ENCODE peak calls at places on chromosome 6, in ten cellular contexts. F is activated naive CD8-positive, alpha-beta T cell treated with anti-CD3 and anti-CD28 coated beads for 36 hours; H is epithelial cell of prostate; Y is NCI-H1694; A is CD8-positive, alpha-beta memory T cell; U is kidney epithelial cell; T is pancreas; M is right cardiac atrium; W is NCI-H2081; Q is NCI-H226. S is an unnamed sample.
A peak's percentile ranks its signal among the peaks of the same experiment; 100 is the strongest.

GRCh38 chr6:28351493-28351925 is 1.8 kb downstream of the ZKSCAN3 start:
- DNase-seq in U (no peak), Y (no peak), T (no peak), M (no peak), H (no peak), A (no peak), Q (no peak), F (no peak), W (no peak), S (no peak)

GRCh38 chr6:157045831-157046454 is 268.8 kb downstream of the ARID1B start:
- DNase-seq in Y (no peak), M (no peak), A (no peak), T (no peak), Q (peak; percentile 46), U (no peak), W (peak; percentile 42), F (no peak), H (no peak), S (peak; percentile 46)

GRCh38 chr6:109183109-109183508 is 87.8 kb downstream of the CEP57L1 start:
- DNase-seq in W (no peak), H (no peak), Y (no peak), M (no peak), F (no peak), T (no peak), U (no peak), A (no peak), Q (no peak), S (no peak)

GRCh38 chr6:118708736-118709135 is 57.3 kb upstream of the CEP85L start:
- DNase-seq in Q (peak; percentile 39), H (peak; percentile 51), F (no peak), T (no peak), M (no peak), Y (no peak), U (no peak), W (no peak), A (no peak), S (no peak)

GRCh38 chr6:152226119-152226518 is 411.0 kb downstream of the SYNE1 start:
- DNase-seq in T (no peak), W (no peak), F (no peak), Q (no peak), U (no peak), H (no peak), Y (no peak), A (no peak), M (no peak), S (no peak)

GRCh38 chr6:72078096-72078495 is 191.7 kb downstream of the RIMS1 start:
- DNase-seq in M (no peak), H (no peak), A (no peak), U (no peak), F (no peak), Q (no peak), W (peak; percentile 29), T (no peak), Y (no peak), S (no peak)

GRCh38 chr6:26420607-26421235 is 18.6 kb downstream of the BTN3A1 start:
- DNase-seq in U (no peak), F (no peak), Q (no peak), T (no peak), A (no peak), Y (no peak), W (peak; percentile 4), H (no peak), M (no peak), S (peak; percentile 56)

GRCh38 chr6:152897807-152898399 is 84.9 kb downstream of the FBXO5 start:
- DNase-seq in H (no peak), Q (peak; percentile 28), W (peak; percentile 18), M (peak; percentile 75), U (no peak), A (peak; percentile 43), Y (peak; percentile 43), T (peak; percentile 71), F (peak; percentile 67), S (peak; percentile 81)

GRCh38 chr6:160160450-160160849 is 38.8 kb downstream of the SLC22A1 start:
- DNase-seq in U (no peak), W (no peak), Y (no peak), H (no peak), M (no peak), F (no peak), T (no peak), A (no peak), Q (no peak), S (no peak)

GRCh38 chr6:137465378-137466009 is 28.7 kb downstream of the OLIG3 start:
- DNase-seq in H (no peak), T (no peak), U (no peak), M (no peak), W (no peak), Q (no peak), F (no peak), A (no peak), Y (no peak), S (no peak)

GRCh38 chr6:129555206-129555832 is 154.7 kb downstream of the ARHGAP18 start:
- DNase-seq in Q (peak; percentile 68), W (no peak), F (no peak), U (no peak), A (no peak), Y (no peak), T (no peak), H (no peak), M (no peak), S (no peak)

GRCh38 chr6:39824030-39824926 is 32.1 kb downstream of the DAAM2 start:
- DNase-seq in H (no peak), A (no peak), W (peak; percentile 16), F (no peak), Y (no peak), U (no peak), T (no peak), Q (no peak), M (no peak), S (no peak)

GRCh38 chr6:166005401-166005845 is 162.2 kb downstream of the TBXT start:
- DNase-seq in M (peak; percentile 89), W (no peak), Y (no peak), Q (no peak), T (peak; percentile 67), A (no peak), H (no peak), F (no peak), U (no peak), S (no peak)

GRCh38 chr6:61842005-61842404 is 444.0 kb downstream of the KHDRBS2 start:
- DNase-seq in T (no peak), M (no peak), Y (no peak), H (no peak), U (peak; percentile 5), W (peak; percentile 48), A (no peak), F (no peak), Q (no peak), S (no peak)

GRCh38 chr6:63899550-63899949 is 263.9 kb downstream of the PHF3 start:
- DNase-seq in F (no peak), H (peak; percentile 53), W (no peak), T (no peak), U (no peak), Q (peak; percentile 71), M (no peak), Y (no peak), A (no peak), S (no peak)

GRCh38 chr6:147040521-147040920 is 163.7 kb upstream of the STXBP5 start:
- DNase-seq in U (no peak), Q (no peak), W (no peak), A (no peak), T (no peak), F (no peak), H (no peak), Y (no peak), M (no peak), S (no peak)

GRCh38 chr6:42269553-42269952 is 51.9 kb upstream of the MRPS10 start:
- DNase-seq in H (no peak), M (no peak), U (no peak), F (peak; percentile 40), Y (no peak), T (no peak), Q (no peak), A (no peak), W (no peak), S (no peak)

GRCh38 chr6:160421854-160422253 is 73.7 kb downstream of the SLC22A3 start:
- DNase-seq in U (no peak), A (no peak), Q (no peak), H (no peak), Y (no peak), F (no peak), T (no peak), M (peak; percentile 84), W (no peak), S (no peak)

GRCh38 chr6:33838979-33839378 is 35.2 kb upstream of the MLN start:
- DNase-seq in Q (no peak), Y (no peak), U (no peak), H (no peak), M (no peak), W (no peak), T (no peak), A (no peak), F (no peak), S (no peak)

GRCh38 chr6:16741112-16742016 is 19.9 kb downstream of the ATXN1 start:
- DNase-seq in Q (peak; percentile 93), H (no peak), Y (no peak), M (no peak), U (peak; percentile 97), W (no peak), F (no peak), A (no peak), T (no peak), S (no peak)

GRCh38 chr6:74940211-74940610 is 265.6 kb downstream of the COL12A1 start:
- DNase-seq in F (no peak), Q (no peak), T (no peak), Y (no peak), A (no peak), W (no peak), H (no peak), M (no peak), U (no peak), S (no peak)

GRCh38 chr6:43361269-43361668 is 8.2 kb downstream of the ZNF318 start:
- DNase-seq in A (no peak), H (no peak), Y (no peak), F (no peak), U (no peak), Q (no peak), W (no peak), T (no peak), M (no peak), S (no peak)

GRCh38 chr6:7137335-7138106 is 29.8 kb downstream of the RREB1 start:
- DNase-seq in F (peak; percentile 74), M (peak; percentile 72), Y (no peak), T (no peak), H (no peak), A (peak; percentile 42), W (peak; percentile 26), Q (no peak), U (no peak), S (peak; percentile 87)

GRCh38 chr6:133623065-133623464 is 265.8 kb upstream of the TCF21 start:
- DNase-seq in W (no peak), F (no peak), H (no peak), M (no peak), Y (no peak), U (no peak), Q (peak; percentile 28), A (no peak), T (no peak), S (no peak)